ENCODE peak calls at places on chromosomes 11 and 22, in eight cellular contexts. One of them, this sample, is unnamed.

GRCh38 chr22:46674367-46674781 is 54.2 kb downstream of the GRAMD4 start:
- DNase-seq in nephron progenitor cell: no peak
- DNase-seq in stimulated activated CD4-positive, alpha-beta T cell treated with anti-CD3 and anti-CD28 coated beads, Interleukin-12 subunit alpha, Interleukin-12 subunit beta, amount 100 ng/mL, for 24 hours: peak; percentile 89
- DNase-seq in IMR-90: no peak
- DNase-seq in right lobe of liver: no peak
- DNase-seq in activated CD4-positive, alpha-beta T cell treated with anti-CD3 and anti-CD28 coated beads, Interleukin-2, amount 10 ng/mL, durations not matched to agents 7 days and 5 days: peak; percentile 92
- DNase-seq in left ventricle myocardium inferior: peak; percentile 66
- DNase-seq in anterior cingulate cortex: no peak
- DNase-seq in this sample: peak; percentile 83

GRCh38 chr11:45045692-45046471 is 95.2 kb upstream of the TP53I11 start:
- DNase-seq in nephron progenitor cell: no peak
- DNase-seq in stimulated activated CD4-positive, alpha-beta T cell treated with anti-CD3 and anti-CD28 coated beads, Interleukin-12 subunit alpha, Interleukin-12 subunit beta, amount 100 ng/mL, for 24 hours: no peak
- DNase-seq in IMR-90: peak; percentile 50
- DNase-seq in right lobe of liver: peak; percentile 68
- DNase-seq in activated CD4-positive, alpha-beta T cell treated with anti-CD3 and anti-CD28 coated beads, Interleukin-2, amount 10 ng/mL, durations not matched to agents 7 days and 5 days: no peak
- DNase-seq in left ventricle myocardium inferior: peak; percentile 50
- DNase-seq in anterior cingulate cortex: no peak
- DNase-seq in this sample: peak; percentile 73

GRCh38 chr22:19873138-19873959 is 18.7 kb upstream of the GNB1L start:
- DNase-seq in nephron progenitor cell: no peak
- DNase-seq in stimulated activated CD4-positive, alpha-beta T cell treated with anti-CD3 and anti-CD28 coated beads, Interleukin-12 subunit alpha, Interleukin-12 subunit beta, amount 100 ng/mL, for 24 hours: no peak
- DNase-seq in IMR-90: no peak
- DNase-seq in right lobe of liver: peak; percentile 15
- DNase-seq in activated CD4-positive, alpha-beta T cell treated with anti-CD3 and anti-CD28 coated beads, Interleukin-2, amount 10 ng/mL, durations not matched to agents 7 days and 5 days: no peak
- DNase-seq in left ventricle myocardium inferior: no peak
- DNase-seq in anterior cingulate cortex: no peak
- DNase-seq in this sample: peak; percentile 34

GRCh38 chr11:103633819-103634590 is 402.4 kb upstream of the DDI1 start:
- DNase-seq in nephron progenitor cell: no peak
- DNase-seq in stimulated activated CD4-positive, alpha-beta T cell treated with anti-CD3 and anti-CD28 coated beads, Interleukin-12 subunit alpha, Interleukin-12 subunit beta, amount 100 ng/mL, for 24 hours: no peak
- DNase-seq in IMR-90: no peak
- DNase-seq in right lobe of liver: no peak
- DNase-seq in activated CD4-positive, alpha-beta T cell treated with anti-CD3 and anti-CD28 coated beads, Interleukin-2, amount 10 ng/mL, durations not matched to agents 7 days and 5 days: no peak
- DNase-seq in left ventricle myocardium inferior: no peak
- DNase-seq in anterior cingulate cortex: no peak
- DNase-seq in this sample: no peak

GRCh38 chr11:76832365-76832764 is 28.4 kb upstream of the ACER3 start:
- DNase-seq in nephron progenitor cell: no peak
- DNase-seq in stimulated activated CD4-positive, alpha-beta T cell treated with anti-CD3 and anti-CD28 coated beads, Interleukin-12 subunit alpha, Interleukin-12 subunit beta, amount 100 ng/mL, for 24 hours: no peak
- DNase-seq in IMR-90: no peak
- DNase-seq in right lobe of liver: no peak
- DNase-seq in activated CD4-positive, alpha-beta T cell treated with anti-CD3 and anti-CD28 coated beads, Interleukin-2, amount 10 ng/mL, durations not matched to agents 7 days and 5 days: no peak
- DNase-seq in left ventricle myocardium inferior: no peak
- DNase-seq in anterior cingulate cortex: no peak
- DNase-seq in this sample: no peak

GRCh38 chr22:18048441-18048898 is 24.1 kb upstream of the MICAL3 start:
- DNase-seq in nephron progenitor cell: no peak
- DNase-seq in stimulated activated CD4-positive, alpha-beta T cell treated with anti-CD3 and anti-CD28 coated beads, Interleukin-12 subunit alpha, Interleukin-12 subunit beta, amount 100 ng/mL, for 24 hours: no peak
- DNase-seq in IMR-90: peak; percentile 57
- DNase-seq in right lobe of liver: no peak
- DNase-seq in activated CD4-positive, alpha-beta T cell treated with anti-CD3 and anti-CD28 coated beads, Interleukin-2, amount 10 ng/mL, durations not matched to agents 7 days and 5 days: no peak
- DNase-seq in left ventricle myocardium inferior: no peak
- DNase-seq in anterior cingulate cortex: no peak
- DNase-seq in this sample: no peak

GRCh38 chr22:43017525-43018290 is 2.8 kb upstream of the PACSIN2 start:
- DNase-seq in nephron progenitor cell: no peak
- DNase-seq in stimulated activated CD4-positive, alpha-beta T cell treated with anti-CD3 and anti-CD28 coated beads, Interleukin-12 subunit alpha, Interleukin-12 subunit beta, amount 100 ng/mL, for 24 hours: no peak
- DNase-seq in IMR-90: no peak
- DNase-seq in right lobe of liver: no peak
- DNase-seq in activated CD4-positive, alpha-beta T cell treated with anti-CD3 and anti-CD28 coated beads, Interleukin-2, amount 10 ng/mL, durations not matched to agents 7 days and 5 days: no peak
- DNase-seq in left ventricle myocardium inferior: no peak
- DNase-seq in anterior cingulate cortex: no peak
- DNase-seq in this sample: peak; percentile 41

GRCh38 chr22:17085277-17086091 is 684 bp downstream of the IL17RA start:
- DNase-seq in nephron progenitor cell: no peak
- DNase-seq in stimulated activated CD4-positive, alpha-beta T cell treated with anti-CD3 and anti-CD28 coated beads, Interleukin-12 subunit alpha, Interleukin-12 subunit beta, amount 100 ng/mL, for 24 hours: no peak
- DNase-seq in IMR-90: no peak
- DNase-seq in right lobe of liver: peak; percentile 61
- DNase-seq in activated CD4-positive, alpha-beta T cell treated with anti-CD3 and anti-CD28 coated beads, Interleukin-2, amount 10 ng/mL, durations not matched to agents 7 days and 5 days: no peak
- DNase-seq in left ventricle myocardium inferior: peak; percentile 48
- DNase-seq in anterior cingulate cortex: no peak
- DNase-seq in this sample: peak; percentile 75

GRCh38 chr11:11027271-11027670 is 169.4 kb upstream of the ZBED5 start:
- DNase-seq in nephron progenitor cell: no peak
- DNase-seq in stimulated activated CD4-positive, alpha-beta T cell treated with anti-CD3 and anti-CD28 coated beads, Interleukin-12 subunit alpha, Interleukin-12 subunit beta, amount 100 ng/mL, for 24 hours: no peak
- DNase-seq in IMR-90: peak; percentile 85
- DNase-seq in right lobe of liver: no peak
- DNase-seq in activated CD4-positive, alpha-beta T cell treated with anti-CD3 and anti-CD28 coated beads, Interleukin-2, amount 10 ng/mL, durations not matched to agents 7 days and 5 days: no peak
- DNase-seq in left ventricle myocardium inferior: no peak
- DNase-seq in anterior cingulate cortex: no peak
- DNase-seq in this sample: no peak

GRCh38 chr22:19878461-19879247 is 24.0 kb upstream of the GNB1L start:
- DNase-seq in nephron progenitor cell: no peak
- DNase-seq in stimulated activated CD4-positive, alpha-beta T cell treated with anti-CD3 and anti-CD28 coated beads, Interleukin-12 subunit alpha, Interleukin-12 subunit beta, amount 100 ng/mL, for 24 hours: no peak
- DNase-seq in IMR-90: peak; percentile 26
- DNase-seq in right lobe of liver: peak; percentile 20
- DNase-seq in activated CD4-positive, alpha-beta T cell treated with anti-CD3 and anti-CD28 coated beads, Interleukin-2, amount 10 ng/mL, durations not matched to agents 7 days and 5 days: no peak
- DNase-seq in left ventricle myocardium inferior: no peak
- DNase-seq in anterior cingulate cortex: no peak
- DNase-seq in this sample: no peak

GRCh38 chr11:71447791-71448256 is 369 bp downstream of the DHCR7 start:
- DNase-seq in nephron progenitor cell: peak; percentile 81
- DNase-seq in stimulated activated CD4-positive, alpha-beta T cell treated with anti-CD3 and anti-CD28 coated beads, Interleukin-12 subunit alpha, Interleukin-12 subunit beta, amount 100 ng/mL, for 24 hours: no peak
- DNase-seq in IMR-90: no peak
- DNase-seq in right lobe of liver: no peak
- DNase-seq in activated CD4-positive, alpha-beta T cell treated with anti-CD3 and anti-CD28 coated beads, Interleukin-2, amount 10 ng/mL, durations not matched to agents 7 days and 5 days: peak; percentile 49
- DNase-seq in left ventricle myocardium inferior: no peak
- DNase-seq in anterior cingulate cortex: peak; percentile 39
- DNase-seq in this sample: peak; percentile 63

GRCh38 chr11:72394456-72394855 is 39.9 kb downstream of the CLPB start:
- DNase-seq in nephron progenitor cell: no peak
- DNase-seq in stimulated activated CD4-positive, alpha-beta T cell treated with anti-CD3 and anti-CD28 coated beads, Interleukin-12 subunit alpha, Interleukin-12 subunit beta, amount 100 ng/mL, for 24 hours: no peak
- DNase-seq in IMR-90: no peak
- DNase-seq in right lobe of liver: no peak
- DNase-seq in activated CD4-positive, alpha-beta T cell treated with anti-CD3 and anti-CD28 coated beads, Interleukin-2, amount 10 ng/mL, durations not matched to agents 7 days and 5 days: no peak
- DNase-seq in left ventricle myocardium inferior: no peak
- DNase-seq in anterior cingulate cortex: no peak
- DNase-seq in this sample: no peak

GRCh38 chr22:23215294-23216204 is 35.2 kb downstream of the BCR start:
- DNase-seq in nephron progenitor cell: no peak
- DNase-seq in stimulated activated CD4-positive, alpha-beta T cell treated with anti-CD3 and anti-CD28 coated beads, Interleukin-12 subunit alpha, Interleukin-12 subunit beta, amount 100 ng/mL, for 24 hours: no peak
- DNase-seq in IMR-90: peak; percentile 64
- DNase-seq in right lobe of liver: peak; percentile 2
- DNase-seq in activated CD4-positive, alpha-beta T cell treated with anti-CD3 and anti-CD28 coated beads, Interleukin-2, amount 10 ng/mL, durations not matched to agents 7 days and 5 days: no peak
- DNase-seq in left ventricle myocardium inferior: no peak
- DNase-seq in anterior cingulate cortex: no peak
- DNase-seq in this sample: no peak

GRCh38 chr22:25331050-25331449 is 111.6 kb downstream of the CRYBB2 start:
- DNase-seq in nephron progenitor cell: no peak
- DNase-seq in stimulated activated CD4-positive, alpha-beta T cell treated with anti-CD3 and anti-CD28 coated beads, Interleukin-12 subunit alpha, Interleukin-12 subunit beta, amount 100 ng/mL, for 24 hours: no peak
- DNase-seq in IMR-90: no peak
- DNase-seq in right lobe of liver: no peak
- DNase-seq in activated CD4-positive, alpha-beta T cell treated with anti-CD3 and anti-CD28 coated beads, Interleukin-2, amount 10 ng/mL, durations not matched to agents 7 days and 5 days: no peak
- DNase-seq in left ventricle myocardium inferior: no peak
- DNase-seq in anterior cingulate cortex: no peak
- DNase-seq in this sample: no peak

GRCh38 chr11:12556788-12557384 is 117.3 kb upstream of the TEAD1 start:
- DNase-seq in nephron progenitor cell: no peak
- DNase-seq in stimulated activated CD4-positive, alpha-beta T cell treated with anti-CD3 and anti-CD28 coated beads, Interleukin-12 subunit alpha, Interleukin-12 subunit beta, amount 100 ng/mL, for 24 hours: no peak
- DNase-seq in IMR-90: peak; percentile 96
- DNase-seq in right lobe of liver: peak; percentile 53
- DNase-seq in activated CD4-positive, alpha-beta T cell treated with anti-CD3 and anti-CD28 coated beads, Interleukin-2, amount 10 ng/mL, durations not matched to agents 7 days and 5 days: no peak
- DNase-seq in left ventricle myocardium inferior: peak; percentile 82
- DNase-seq in anterior cingulate cortex: no peak
- DNase-seq in this sample: peak; percentile 87

GRCh38 chr11:35947437-35947836 is 3.6 kb downstream of the LDLRAD3 start:
- DNase-seq in nephron progenitor cell: no peak
- DNase-seq in stimulated activated CD4-positive, alpha-beta T cell treated with anti-CD3 and anti-CD28 coated beads, Interleukin-12 subunit alpha, Interleukin-12 subunit beta, amount 100 ng/mL, for 24 hours: no peak
- DNase-seq in IMR-90: no peak
- DNase-seq in right lobe of liver: no peak
- DNase-seq in activated CD4-positive, alpha-beta T cell treated with anti-CD3 and anti-CD28 coated beads, Interleukin-2, amount 10 ng/mL, durations not matched to agents 7 days and 5 days: no peak
- DNase-seq in left ventricle myocardium inferior: no peak
- DNase-seq in anterior cingulate cortex: no peak
- DNase-seq in this sample: no peak

GRCh38 chr22:43110927-43111623 is 525 bp downstream of the BIK start:
- DNase-seq in nephron progenitor cell: peak; percentile 26
- DNase-seq in stimulated activated CD4-positive, alpha-beta T cell treated with anti-CD3 and anti-CD28 coated beads, Interleukin-12 subunit alpha, Interleukin-12 subunit beta, amount 100 ng/mL, for 24 hours: no peak
- DNase-seq in IMR-90: no peak
- DNase-seq in right lobe of liver: peak; percentile 39
- DNase-seq in activated CD4-positive, alpha-beta T cell treated with anti-CD3 and anti-CD28 coated beads, Interleukin-2, amount 10 ng/mL, durations not matched to agents 7 days and 5 days: peak; percentile 45
- DNase-seq in left ventricle myocardium inferior: no peak
- DNase-seq in anterior cingulate cortex: no peak
- DNase-seq in this sample: peak; percentile 58

GRCh38 chr22:27561301-27561820 is 240.2 kb downstream of the MN1 start:
- DNase-seq in nephron progenitor cell: no peak
- DNase-seq in stimulated activated CD4-positive, alpha-beta T cell treated with anti-CD3 and anti-CD28 coated beads, Interleukin-12 subunit alpha, Interleukin-12 subunit beta, amount 100 ng/mL, for 24 hours: no peak
- DNase-seq in IMR-90: no peak
- DNase-seq in right lobe of liver: no peak
- DNase-seq in activated CD4-positive, alpha-beta T cell treated with anti-CD3 and anti-CD28 coated beads, Interleukin-2, amount 10 ng/mL, durations not matched to agents 7 days and 5 days: no peak
- DNase-seq in left ventricle myocardium inferior: no peak
- DNase-seq in anterior cingulate cortex: no peak
- DNase-seq in this sample: no peak

GRCh38 chr11:88629496-88629895 is 292.0 kb upstream of the CTSC start:
- DNase-seq in nephron progenitor cell: no peak
- DNase-seq in stimulated activated CD4-positive, alpha-beta T cell treated with anti-CD3 and anti-CD28 coated beads, Interleukin-12 subunit alpha, Interleukin-12 subunit beta, amount 100 ng/mL, for 24 hours: no peak
- DNase-seq in IMR-90: peak; percentile 47
- DNase-seq in right lobe of liver: no peak
- DNase-seq in activated CD4-positive, alpha-beta T cell treated with anti-CD3 and anti-CD28 coated beads, Interleukin-2, amount 10 ng/mL, durations not matched to agents 7 days and 5 days: no peak
- DNase-seq in left ventricle myocardium inferior: no peak
- DNase-seq in anterior cingulate cortex: no peak
- DNase-seq in this sample: no peak

GRCh38 chr11:63906585-63906984 is 10.4 kb downstream of the RCOR2 start:
- DNase-seq in nephron progenitor cell: peak; percentile 33
- DNase-seq in stimulated activated CD4-positive, alpha-beta T cell treated with anti-CD3 and anti-CD28 coated beads, Interleukin-12 subunit alpha, Interleukin-12 subunit beta, amount 100 ng/mL, for 24 hours: no peak
- DNase-seq in IMR-90: peak; percentile 13
- DNase-seq in right lobe of liver: no peak
- DNase-seq in activated CD4-positive, alpha-beta T cell treated with anti-CD3 and anti-CD28 coated beads, Interleukin-2, amount 10 ng/mL, durations not matched to agents 7 days and 5 days: peak; percentile 63
- DNase-seq in left ventricle myocardium inferior: no peak
- DNase-seq in anterior cingulate cortex: no peak
- DNase-seq in this sample: no peak

GRCh38 chr11:2940166-2940929 is 11.1 kb upstream of the PHLDA2 start:
- DNase-seq in nephron progenitor cell: no peak
- DNase-seq in stimulated activated CD4-positive, alpha-beta T cell treated with anti-CD3 and anti-CD28 coated beads, Interleukin-12 subunit alpha, Interleukin-12 subunit beta, amount 100 ng/mL, for 24 hours: no peak
- DNase-seq in IMR-90: no peak
- DNase-seq in right lobe of liver: no peak
- DNase-seq in activated CD4-positive, alpha-beta T cell treated with anti-CD3 and anti-CD28 coated beads, Interleukin-2, amount 10 ng/mL, durations not matched to agents 7 days and 5 days: peak; percentile 56
- DNase-seq in left ventricle myocardium inferior: peak; percentile 52
- DNase-seq in anterior cingulate cortex: no peak
- DNase-seq in this sample: peak; percentile 78

GRCh38 chr11:133163463-133164419 is 368.6 kb downstream of the OPCML start:
- DNase-seq in nephron progenitor cell: peak; percentile 21
- DNase-seq in stimulated activated CD4-positive, alpha-beta T cell treated with anti-CD3 and anti-CD28 coated beads, Interleukin-12 subunit alpha, Interleukin-12 subunit beta, amount 100 ng/mL, for 24 hours: no peak
- DNase-seq in IMR-90: peak; percentile 20
- DNase-seq in right lobe of liver: no peak
- DNase-seq in activated CD4-positive, alpha-beta T cell treated with anti-CD3 and anti-CD28 coated beads, Interleukin-2, amount 10 ng/mL, durations not matched to agents 7 days and 5 days: peak; percentile 27
- DNase-seq in left ventricle myocardium inferior: no peak
- DNase-seq in anterior cingulate cortex: peak; percentile 8
- DNase-seq in this sample: no peak

GRCh38 chr22:24027991-24028390 is 16.9 kb downstream of the CABIN1 start:
- DNase-seq in nephron progenitor cell: no peak
- DNase-seq in stimulated activated CD4-positive, alpha-beta T cell treated with anti-CD3 and anti-CD28 coated beads, Interleukin-12 subunit alpha, Interleukin-12 subunit beta, amount 100 ng/mL, for 24 hours: no peak
- DNase-seq in IMR-90: no peak
- DNase-seq in right lobe of liver: no peak
- DNase-seq in activated CD4-positive, alpha-beta T cell treated with anti-CD3 and anti-CD28 coated beads, Interleukin-2, amount 10 ng/mL, durations not matched to agents 7 days and 5 days: no peak
- DNase-seq in left ventricle myocardium inferior: no peak
- DNase-seq in anterior cingulate cortex: no peak
- DNase-seq in this sample: no peak

GRCh38 chr11:36091256-36091811 is 147.5 kb downstream of the LDLRAD3 start:
- DNase-seq in nephron progenitor cell: no peak
- DNase-seq in stimulated activated CD4-positive, alpha-beta T cell treated with anti-CD3 and anti-CD28 coated beads, Interleukin-12 subunit alpha, Interleukin-12 subunit beta, amount 100 ng/mL, for 24 hours: no peak
- DNase-seq in IMR-90: peak; percentile 79
- DNase-seq in right lobe of liver: no peak
- DNase-seq in activated CD4-positive, alpha-beta T cell treated with anti-CD3 and anti-CD28 coated beads, Interleukin-2, amount 10 ng/mL, durations not matched to agents 7 days and 5 days: no peak
- DNase-seq in left ventricle myocardium inferior: no peak
- DNase-seq in anterior cingulate cortex: no peak
- DNase-seq in this sample: no peak